ENCODE peak calls at places on chromosome 7, in six cellular contexts. S is AG10803; Z is lower lobe of right lung; G is mucosa of gallbladder; E is activated CD8-positive, alpha-beta memory T cell treated with anti-CD3 and anti-CD28 coated beads, Interleukin-2, amount 10 ng/mL, durations not matched to agents 7 days and 5 days; B is H7. C is an unnamed sample.

GRCh38 chr7:99648843-99649242 is 31.0 kb downstream of the CYP3A5 start:
- DNase-seq in S (no peak), G (no peak), B (no peak), E (no peak), Z (no peak), C (no peak)

GRCh38 chr7:3300221-3300650 is 816 bp upstream of the SDK1 start:
- DNase-seq in E (no peak), B (peak), Z (no peak), G (no peak), S (no peak), C (peak)

GRCh38 chr7:96995406-96996110 is 9.8 kb upstream of the DLX6 start:
- DNase-seq in S (no peak), G (no peak), E (no peak), B (peak), Z (no peak), C (peak)

GRCh38 chr7:36279926-36280315 is 109.7 kb upstream of the ANLN start:
- DNase-seq in G (no peak), Z (no peak), B (no peak), E (peak), S (no peak), C (no peak)

GRCh38 chr7:7489546-7489945 is 46.1 kb downstream of the COL28A1 start:
- DNase-seq in B (no peak), E (no peak), S (peak), Z (no peak), G (no peak), C (no peak)

GRCh38 chr7:127514499-127514898 is 70.9 kb downstream of the GCC1 start:
- DNase-seq in B (peak), S (peak), Z (no peak), G (no peak), E (no peak), C (no peak)

GRCh38 chr7:131110294-131111080 is 217.2 kb upstream of the MKLN1 start:
- DNase-seq in G (peak), S (peak), Z (no peak), E (no peak), B (peak), C (no peak)

GRCh38 chr7:101856488-101857357 is 39.3 kb downstream of the CUX1 start:
- DNase-seq in E (peak), S (peak), B (peak), G (peak), Z (peak), C (peak)

GRCh38 chr7:93442478-93443224 is 131.9 kb downstream of the CALCR start:
- DNase-seq in B (peak), E (peak), G (no peak), Z (no peak), S (peak), C (no peak)

GRCh38 chr7:96310106-96310505 is 11.8 kb downstream of the SLC25A13 start:
- DNase-seq in E (no peak), G (no peak), B (no peak), S (peak), Z (no peak), C (no peak)

GRCh38 chr7:16846611-16847165 is 35.1 kb downstream of the AGR3 start:
- DNase-seq in Z (no peak), G (no peak), E (no peak), S (no peak), B (no peak), C (no peak)

GRCh38 chr7:31192996-31193395 is 140.9 kb downstream of the ADCYAP1R1 start:
- DNase-seq in G (peak), S (peak), B (peak), Z (peak), E (no peak), C (no peak)

GRCh38 chr7:134783294-134784069 is 4.0 kb downstream of the CALD1 start:
- DNase-seq in B (no peak), G (no peak), Z (no peak), E (no peak), S (no peak), C (peak)

GRCh38 chr7:44267719-44268413 is 57.5 kb downstream of the CAMK2B start:
- DNase-seq in S (no peak), Z (no peak), B (no peak), G (no peak), E (no peak), C (no peak)

C was measured in esophagus muscularis mucosa.